ENCODE peak calls at places on chromosomes 2 and 18, in four cellular contexts. Z is NCI-H524, S is hepatocyte, E is ovary. P is an unnamed sample.

GRCh38 chr2:139369423-139370409 is 589.5 kb upstream of the NXPH2 start:
- DNase-seq in S (no peak), E (no peak), Z (no peak), P (no peak)

GRCh38 chr2:51581636-51582267 is 549.8 kb upstream of the NRXN1 start:
- DNase-seq in S (no peak), E (no peak), Z (no peak), P (peak)

GRCh38 chr2:70226781-70227180 is 21.6 kb downstream of the TIA1 start:
- DNase-seq in S (no peak), E (no peak), Z (no peak), P (no peak)

GRCh38 chr2:191417746-191418145 is 172.5 kb downstream of the MYO1B start:
- DNase-seq in Z (no peak), S (no peak), E (no peak), P (no peak)

GRCh38 chr18:22349317-22349898 is 68.3 kb downstream of the CTAGE1 start:
- DNase-seq in Z (no peak), E (peak), S (peak), P (no peak)

GRCh38 chr2:37080674-37081073 is 3.5 kb downstream of the HEATR5B start:
- DNase-seq in Z (no peak), S (no peak), E (no peak), P (no peak)

GRCh38 chr18:51149605-51150429 is 47.7 kb downstream of the MEX3C start:
- DNase-seq in Z (no peak), E (no peak), S (peak), P (peak)

GRCh38 chr2:15471606-15472005 is 89.5 kb downstream of the NBAS start:
- DNase-seq in Z (no peak), E (no peak), S (no peak), P (no peak)

GRCh38 chr2:159256159-159256558 is 30.3 kb downstream of the WDSUB1 start:
- DNase-seq in E (no peak), Z (no peak), S (peak), P (no peak)

GRCh38 chr2:109055435-109055834 is 66.4 kb upstream of the EDAR start:
- DNase-seq in Z (no peak), E (no peak), S (no peak), P (no peak)

GRCh38 chr18:41745166-41746049 is 209.6 kb upstream of the PIK3C3 start:
- DNase-seq in E (no peak), S (peak), Z (peak), P (peak)

GRCh38 chr18:31490387-31490786 is 7.6 kb upstream of the DSG2 start:
- DNase-seq in E (no peak), Z (no peak), S (peak), P (no peak)

GRCh38 chr2:181892795-181893435 is 1.4 kb downstream of the ITPRID2 start:
- DNase-seq in Z (no peak), E (no peak), S (no peak), P (no peak)

GRCh38 chr2:100818606-100819364 is 1.2 kb upstream of the NPAS2 start:
- DNase-seq in E (peak), S (peak), Z (peak), P (peak)

GRCh38 chr2:106159867-106160785 is 34.0 kb downstream of the UXS1 start:
- DNase-seq in S (no peak), E (no peak), Z (no peak), P (no peak)

GRCh38 chr18:79554945-79555645 is 124.5 kb upstream of the CTDP1 start:
- DNase-seq in E (no peak), S (no peak), Z (no peak), P (peak)

GRCh38 chr18:56890632-56891031 is 239.5 kb downstream of the WDR7 start:
- DNase-seq in S (peak), E (no peak), Z (no peak), P (peak)

GRCh38 chr2:42929985-42930581 is 137.7 kb upstream of the HAAO start:
- DNase-seq in S (no peak), E (no peak), Z (peak), P (no peak)

GRCh38 chr2:157875720-157876065 is 437 bp downstream of the ACVR1 start:
- DNase-seq in E (peak), S (peak), Z (no peak), P (no peak)

GRCh38 chr18:26133652-26134051 is at the start of gene PSMA8:
- DNase-seq in S (peak), Z (no peak), E (peak), P (peak)

GRCh38 chr2:177688844-177689243 is 296.3 kb downstream of the AGPS start:
- DNase-seq in E (no peak), Z (no peak), S (no peak), P (no peak)

GRCh38 chr2:230762317-230762896 is 49.8 kb downstream of the CAB39 start:
- DNase-seq in S (peak), E (no peak), Z (peak), P (peak)

GRCh38 chr2:10832228-10832936 is 19.8 kb upstream of the PDIA6 start:
- DNase-seq in Z (peak), S (peak), E (peak), P (peak)

GRCh38 chr2:24269270-24269669 is 91.1 kb downstream of the ITSN2 start:
- DNase-seq in S (peak), E (no peak), Z (no peak), P (no peak)

GRCh38 chr2:16202643-16203020 is 262.3 kb downstream of the MYCN start:
- DNase-seq in S (no peak), E (no peak), Z (no peak), P (no peak)

GRCh38 chr2:98555681-98556080 is 52.6 kb downstream of the COA5 start:
- DNase-seq in Z (no peak), S (no peak), E (no peak), P (no peak)

GRCh38 chr2:36397728-36398413 is 42.3 kb downstream of the CRIM1 start:
- DNase-seq in E (no peak), S (no peak), Z (no peak), P (no peak)

GRCh38 chr2:240425697-240426096 is 9.8 kb upstream of the GPC1 start:
- DNase-seq in E (peak), Z (no peak), S (no peak), P (peak)